ENCODE peak calls at places on chromosomes 12 and 14, in four cellular contexts. X is H1, J is HepG2, B is K562. Z is an unnamed sample.

GRCh38 chr14:96160030-96160912 is 44.4 kb upstream of the BDKRB2 start:
- DNase-seq in B (no peak), X (no peak), J (no peak), Z (no peak)

GRCh38 chr14:104978774-104979691 is 859 bp upstream of the AHNAK2 start:
- DNase-seq in B (no peak), J (no peak), X (no peak), Z (no peak)

GRCh38 chr12:76713130-76713529 is 50.8 kb upstream of the ZDHHC17 start:
- DNase-seq in X (no peak), B (no peak), J (peak; percentile 16), Z (no peak)

GRCh38 chr12:57864382-57864781 is 17.9 kb upstream of the CTDSP2 start:
- DNase-seq in B (no peak), J (no peak), X (no peak), Z (no peak)

GRCh38 chr12:50825372-50825838 is 17.3 kb upstream of the TMPRSS12 start:
- DNase-seq in J (peak; percentile 62), B (peak; percentile 20), X (no peak), Z (peak; percentile 43)

GRCh38 chr12:90122716-90123115 is 414.1 kb upstream of the ATP2B1 start:
- DNase-seq in X (no peak), J (no peak), B (no peak), Z (no peak)

GRCh38 chr12:68113644-68114043 is 45.9 kb downstream of the IFNG start:
- DNase-seq in B (no peak), X (peak; percentile 77), J (no peak), Z (peak; percentile 22)

GRCh38 chr12:79373896-79374499 is 316.8 kb downstream of the PAWR start:
- DNase-seq in B (peak; percentile 38), X (peak; percentile 73), J (peak; percentile 9), Z (no peak)

GRCh38 chr14:96090441-96091148 is 51.4 kb downstream of the C14orf132 start:
- DNase-seq in J (no peak), X (no peak), B (no peak), Z (no peak)

GRCh38 chr14:100823488-100823887 is 2.4 kb upstream of the MEG3 start:
- DNase-seq in B (no peak), X (no peak), J (no peak), Z (no peak)

GRCh38 chr12:57139796-57140649 is 7.4 kb downstream of the LRP1-AS start:
- DNase-seq in B (no peak), J (no peak), X (no peak), Z (no peak)

GRCh38 chr12:122874081-122874480 is 21.8 kb downstream of the VPS37B start:
- DNase-seq in X (no peak), J (no peak), B (no peak), Z (no peak)

GRCh38 chr12:47942327-47943230 is 20.8 kb upstream of the TMEM106C start:
- DNase-seq in X (peak; percentile 93), B (peak; percentile 66), J (peak; percentile 6), Z (no peak)

GRCh38 chr12:91663331-91663998 is 480.8 kb upstream of the DCN start:
- DNase-seq in J (no peak), X (no peak), B (no peak), Z (no peak)
- TF ChIP-seq SIN3A in J (no peak), X (no peak), B (no peak), Z (no peak)

GRCh38 chr12:109640961-109641360 is 67.4 kb downstream of the MVK start:
- DNase-seq in J (no peak), B (no peak), X (no peak), Z (no peak)

GRCh38 chr12:109645194-109645593 is 68.4 kb upstream of the FAM222A start:
- DNase-seq in X (no peak), B (no peak), J (no peak), Z (no peak)

GRCh38 chr12:109648446-109648980 is 65.1 kb upstream of the FAM222A start:
- DNase-seq in X (no peak), B (no peak), J (no peak), Z (no peak)

GRCh38 chr12:109641422-109641821 is 67.8 kb downstream of the MVK start:
- DNase-seq in B (no peak), X (no peak), J (no peak), Z (no peak)

GRCh38 chr12:109645708-109646107 is 67.9 kb upstream of the FAM222A start:
- DNase-seq in J (no peak), B (no peak), X (no peak), Z (no peak)
- H3K9ac ChIP-seq in J (no peak overlapping the region), B (no peak overlapping the region), X (no peak overlapping the region), Z (no peak overlapping the region)

GRCh38 chr14:50230601-50231474 is 540 bp downstream of the SOS2 start:
- DNase-seq in X (no peak), J (peak; percentile 29), B (no peak), Z (peak; percentile 21)
- TF ChIP-seq ATF3 in X (no peak), J (no peak), B (no peak), Z (no peak)

DNA sequence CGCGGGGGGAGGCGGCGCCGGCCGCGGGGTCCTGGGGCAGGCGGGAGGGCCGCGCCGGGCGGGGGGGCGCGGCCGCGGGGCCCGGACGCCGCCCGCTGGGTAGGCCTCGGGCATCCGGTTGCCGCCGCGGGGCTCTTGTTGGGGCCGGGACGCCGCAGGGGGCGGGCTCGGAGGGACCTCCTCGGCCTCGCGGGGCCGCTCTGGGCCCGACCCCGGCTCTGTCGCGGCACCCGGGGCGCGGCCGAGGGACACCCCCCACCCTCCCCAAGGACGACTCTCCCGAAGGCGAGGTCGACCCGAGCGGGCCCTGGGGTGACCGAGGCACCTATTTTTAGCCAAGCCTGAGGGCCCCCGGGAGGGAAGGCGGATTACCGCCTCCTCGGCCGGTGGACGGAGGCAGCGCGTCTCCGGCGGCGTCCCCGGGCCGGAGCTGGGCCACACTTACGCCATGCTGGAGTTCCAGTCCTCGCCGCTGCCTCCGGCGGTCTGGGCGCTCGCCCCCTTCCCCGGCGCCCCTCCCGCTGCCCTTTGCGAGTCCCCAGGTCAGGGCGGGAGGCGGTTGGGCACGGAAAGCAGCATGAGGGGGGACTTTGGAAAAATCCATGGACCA is 499 bp downstream of the KTN1 start:
- DNase-seq in B (peak; percentile 71), J (no peak), X (no peak), Z (no peak)
- TF ChIP-seq SIN3A in B (no peak), J (no peak), X (no peak), Z (no peak)

DNA sequence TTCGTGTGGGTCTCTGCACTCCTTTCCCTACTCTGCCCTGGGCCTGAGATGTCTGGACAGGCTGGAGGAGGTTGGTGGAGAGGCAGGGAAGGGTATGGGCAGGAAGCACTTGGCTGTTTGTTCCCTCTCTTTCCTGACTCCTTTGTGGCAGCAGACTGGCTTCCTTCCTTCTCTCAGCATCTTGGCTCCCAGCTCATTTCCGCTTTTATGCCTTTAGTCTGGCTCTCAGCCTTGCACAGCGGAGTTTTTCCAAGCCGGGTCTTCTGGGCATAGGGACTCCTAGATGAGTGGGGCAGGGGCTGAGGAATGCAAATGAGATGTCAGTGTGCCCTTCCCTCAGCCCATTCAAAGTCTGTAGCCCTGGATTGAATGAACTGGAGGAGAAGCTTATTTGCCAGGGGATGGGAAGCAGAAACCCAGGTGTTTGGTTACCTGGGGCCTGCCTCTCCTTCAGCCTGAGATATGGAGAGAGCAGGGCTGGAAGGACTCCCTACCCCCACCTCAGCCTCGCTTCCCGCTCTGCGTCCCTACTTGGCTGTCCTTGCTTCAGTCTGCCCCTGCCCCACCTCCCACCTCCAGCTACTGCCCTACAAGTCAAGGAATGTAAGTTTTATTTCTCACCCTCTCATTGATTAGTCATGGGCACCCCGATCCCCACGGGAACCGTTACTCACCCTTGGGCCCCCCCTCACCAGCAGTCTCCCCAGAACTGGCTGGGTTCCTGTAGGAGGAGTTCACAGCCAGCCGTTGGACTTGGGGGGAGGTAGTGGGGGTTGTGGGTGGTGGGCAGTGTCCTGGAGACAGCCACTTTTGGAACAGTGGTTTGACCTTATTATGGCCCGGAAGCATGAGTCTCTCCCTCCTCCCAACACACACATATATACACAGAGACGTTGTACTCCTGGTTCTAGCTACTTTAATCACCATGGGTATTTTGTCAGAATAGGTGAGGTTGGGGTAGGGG is 9.3 kb upstream of the ITGA5 start:
- DNase-seq in X (no peak), B (no peak), J (no peak), Z (no peak)
- H3K9ac ChIP-seq in X (no peak overlapping the region), B (peak overlapping the region; percentile 46), J (no peak overlapping the region), Z (no peak overlapping the region)

DNA sequence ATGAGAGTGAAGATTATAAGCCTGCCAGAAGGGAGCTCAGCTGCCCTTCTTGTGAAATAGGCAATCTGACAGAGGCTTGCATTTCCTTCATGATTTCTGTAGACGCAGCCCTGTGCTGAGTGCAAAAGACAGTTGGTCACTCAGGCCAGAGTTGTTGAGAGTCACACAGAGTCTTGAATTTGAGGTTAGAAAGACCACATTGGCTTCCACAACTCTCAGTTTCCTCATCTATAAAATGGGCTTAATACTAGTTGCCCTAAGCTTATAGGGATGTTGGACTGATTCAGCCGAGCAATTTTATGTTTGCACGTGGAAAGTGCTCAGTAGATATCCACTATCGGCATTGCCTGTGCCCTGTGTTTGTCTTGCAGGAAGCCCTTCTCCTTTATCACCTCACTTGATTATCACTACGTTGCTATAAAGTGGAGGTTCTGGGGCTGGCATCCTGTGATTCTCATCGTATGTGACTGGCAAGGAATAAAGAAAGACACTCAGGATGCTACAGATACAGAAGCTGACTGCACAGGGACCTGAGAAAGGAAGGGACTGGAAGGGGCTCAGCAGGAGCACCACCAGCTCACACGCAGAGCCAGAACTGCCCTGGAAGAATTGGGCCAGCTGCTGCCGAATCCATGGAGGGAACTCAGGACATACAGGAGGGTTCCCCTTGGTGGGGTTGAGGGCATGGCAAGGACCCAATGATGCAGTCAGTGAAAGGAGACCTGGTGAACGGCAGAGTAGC is 19.8 kb upstream of the SERPINA4 start:
- DNase-seq in B (no peak), X (no peak), J (no peak), Z (no peak)
- TF ChIP-seq ATF3 in B (no peak), X (no peak), J (no peak), Z (no peak)

GRCh38 chr12:70609739-70610491 is 27.3 kb downstream of the PTPRB start:
- DNase-seq in X (peak; percentile 61), B (peak; percentile 14), J (no peak), Z (no peak)
- TF ChIP-seq SIN3A in X (peak; percentile 28), B (no peak), J (no peak), Z (no peak)

GRCh38 chr12:28320353-28320752 is 130.1 kb downstream of the CCDC91 start:
- DNase-seq in X (no peak), J (peak; percentile 1), B (no peak), Z (no peak)
- H3K9ac ChIP-seq in X (no peak overlapping the region), J (no peak overlapping the region), B (no peak overlapping the region), Z (no peak overlapping the region)

DNA sequence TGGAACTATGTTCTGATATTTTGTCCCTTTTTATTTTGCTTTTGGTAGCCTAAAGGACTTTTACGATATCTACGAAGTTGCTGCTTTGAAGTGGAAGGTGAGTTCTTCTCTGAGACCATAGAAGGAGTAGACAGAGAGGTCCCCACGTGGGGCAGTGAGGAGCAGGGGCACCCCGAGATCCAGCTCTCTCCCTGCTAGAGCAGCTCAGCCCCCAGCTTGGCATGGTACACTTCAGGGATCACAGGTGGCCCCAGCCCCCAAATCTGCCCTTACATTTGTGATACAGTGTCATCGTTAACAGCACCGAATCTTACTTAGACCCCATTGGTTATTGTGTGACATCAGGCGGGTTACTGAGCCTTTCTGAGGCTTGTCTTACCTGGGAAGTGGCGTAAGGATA is 56.8 kb downstream of the SLC8B1 start:
- DNase-seq in J (no peak), B (no peak), X (no peak), Z (no peak)
- TF ChIP-seq ATF3 in J (no peak), B (no peak), X (no peak), Z (no peak)

GRCh38 chr12:116411977-116412376 is 134.5 kb upstream of the MED13L start:
- DNase-seq in J (no peak), B (no peak), X (no peak), Z (no peak)
- TF ChIP-seq SIN3A in J (no peak), B (no peak), X (no peak), Z (no peak)